ENCODE peak calls at places on chromosomes 3 and 15, in four cellular contexts. Z is uterus, W is endodermal cell, H is body of pancreas. V is an unnamed sample.

GRCh38 chr15:57665187-57665586 is 41.3 kb upstream of the POLR2M start:
- DNase-seq in Z (no peak), W (no peak), H (no peak), V (no peak)

GRCh38 chr15:63065262-63066234 is 23.0 kb downstream of the TPM1 start:
- DNase-seq in Z (no peak), W (peak; percentile 44), H (no peak), V (no peak)

GRCh38 chr3:129315386-129315991 is 36.8 kb downstream of the HMCES start:
- DNase-seq in Z (peak; percentile 53), W (peak; percentile 75), H (peak; percentile 46), V (peak; percentile 60)

GRCh38 chr3:40086890-40087884 is 222.3 kb upstream of the EIF1B start:
- DNase-seq in Z (no peak), W (no peak), H (peak; percentile 26), V (no peak)

GRCh38 chr15:63327648-63328421 is 50.4 kb downstream of the APH1B start:
- DNase-seq in Z (no peak), W (peak; percentile 28), H (no peak), V (peak; percentile 40)

GRCh38 chr3:42159706-42160472 is 68.7 kb downstream of the TRAK1 start:
- DNase-seq in Z (no peak), W (peak; percentile 97), H (peak; percentile 76), V (peak; percentile 69)

GRCh38 chr15:82986442-82986780 is 401 bp downstream of the RAMAC start:
- DNase-seq in Z (no peak), W (no peak), H (no peak), V (no peak)

GRCh38 chr3:133633439-133633838 is 28.3 kb downstream of the TOPBP1 start:
- DNase-seq in Z (no peak), W (no peak), H (no peak), V (no peak)

GRCh38 chr15:74610302-74610951 is 5.2 kb upstream of the CLK3 start:
- DNase-seq in Z (no peak), W (peak; percentile 64), H (peak; percentile 67), V (no peak)

GRCh38 chr3:142863010-142863787 is 25.7 kb downstream of the PCOLCE2 start:
- DNase-seq in Z (no peak), W (peak; percentile 68), H (no peak), V (peak; percentile 47)

GRCh38 chr15:78767331-78767951 is 43.8 kb downstream of the ADAMTS7 start:
- DNase-seq in Z (peak; percentile 7), W (no peak), H (no peak), V (peak; percentile 67)

GRCh38 chr3:48428863-48429415 is 947 bp downstream of the PLXNB1 start:
- DNase-seq in Z (peak; percentile 61), W (peak; percentile 80), H (peak; percentile 57), V (peak; percentile 87)

GRCh38 chr15:100061944-100062343 is 279.8 kb downstream of the ADAMTS17 start:
- DNase-seq in Z (no peak), W (no peak), H (no peak), V (no peak)

GRCh38 chr3:53646723-53647122 is 152.3 kb downstream of the CACNA1D start:
- DNase-seq in Z (no peak), W (no peak), H (no peak), V (no peak)

GRCh38 chr3:64584193-64584592 is 103.6 kb downstream of the ADAMTS9 start:
- DNase-seq in Z (no peak), W (no peak), H (no peak), V (no peak)

GRCh38 chr15:51751687-51752683 is 588 bp downstream of the TMOD2 start:
- DNase-seq in Z (peak; percentile 36), W (peak; percentile 76), H (peak; percentile 47), V (no peak)

GRCh38 chr3:191958980-191959671 is 498.2 kb downstream of the PYDC2 start:
- DNase-seq in Z (no peak), W (no peak), H (no peak), V (no peak)

GRCh38 chr15:84908564-84908963 is 24.1 kb downstream of the SLC28A1 start:
- DNase-seq in Z (no peak), W (peak; percentile 51), H (no peak), V (no peak)

GRCh38 chr3:122890077-122890484 is 95.2 kb downstream of the SLC49A4 start:
- DNase-seq in Z (peak; percentile 28), W (peak; percentile 88), H (peak; percentile 32), V (peak; percentile 76)

GRCh38 chr15:50854594-50855490 is 53.6 kb upstream of the AP4E1 start:
- DNase-seq in Z (no peak), W (no peak), H (no peak), V (no peak)

GRCh38 chr3:32990116-32990515 is 38.7 kb downstream of the CCR4 start:
- DNase-seq in Z (no peak), W (no peak), H (no peak), V (no peak)

GRCh38 chr3:13364602-13365271 is 55.4 kb downstream of the NUP210 start:
- DNase-seq in Z (no peak), W (no peak), H (no peak), V (no peak)

GRCh38 chr3:127524300-127524896 is 66.1 kb downstream of the TPRA1 start:
- DNase-seq in Z (no peak), W (no peak), H (peak; percentile 62), V (no peak)

GRCh38 chr15:33343275-33343674 is 32.5 kb downstream of the RYR3 start:
- DNase-seq in Z (no peak), W (no peak), H (no peak), V (no peak)

GRCh38 chr3:99659965-99660364 is 21.6 kb downstream of the COL8A1 start:
- DNase-seq in Z (no peak), W (no peak), H (no peak), V (peak; percentile 63)

GRCh38 chr3:105798381-105798934 is 70.4 kb downstream of the CBLB start:
- DNase-seq in Z (no peak), W (no peak), H (no peak), V (no peak)

GRCh38 chr15:62346168-62346567 is 181.1 kb upstream of the C2CD4B start:
- DNase-seq in Z (no peak), W (no peak), H (no peak), V (no peak)

GRCh38 chr3:39780352-39780751 is 29.1 kb upstream of the MYRIP start:
- DNase-seq in Z (no peak), W (no peak), H (no peak), V (no peak)

GRCh38 chr15:92510163-92510882 is 116.6 kb downstream of the ST8SIA2 start:
- DNase-seq in Z (no peak), W (peak; percentile 67), H (no peak), V (no peak)

GRCh38 chr3:177525987-177526712 is 328.9 kb upstream of the TBL1XR1 start:
- DNase-seq in Z (no peak), W (no peak), H (no peak), V (no peak)

GRCh38 chr3:121871434-121871833 is 22.8 kb upstream of the SLC15A2 start:
- DNase-seq in Z (no peak), W (no peak), H (no peak), V (no peak)

GRCh38 chr3:53254810-53255359 is 937 bp downstream of the TKT start:
- DNase-seq in Z (peak; percentile 49), W (peak; percentile 88), H (peak; percentile 95), V (peak; percentile 70)

GRCh38 chr15:51076898-51077564 is 17.7 kb downstream of the TNFAIP8L3 start:
- DNase-seq in Z (peak; percentile 51), W (peak; percentile 80), H (peak; percentile 41), V (peak; percentile 74)

GRCh38 chr15:56732881-56733130 is 503 bp downstream of the ZNF280D start:
- DNase-seq in Z (no peak), W (no peak), H (no peak), V (peak; percentile 56)

DNA sequence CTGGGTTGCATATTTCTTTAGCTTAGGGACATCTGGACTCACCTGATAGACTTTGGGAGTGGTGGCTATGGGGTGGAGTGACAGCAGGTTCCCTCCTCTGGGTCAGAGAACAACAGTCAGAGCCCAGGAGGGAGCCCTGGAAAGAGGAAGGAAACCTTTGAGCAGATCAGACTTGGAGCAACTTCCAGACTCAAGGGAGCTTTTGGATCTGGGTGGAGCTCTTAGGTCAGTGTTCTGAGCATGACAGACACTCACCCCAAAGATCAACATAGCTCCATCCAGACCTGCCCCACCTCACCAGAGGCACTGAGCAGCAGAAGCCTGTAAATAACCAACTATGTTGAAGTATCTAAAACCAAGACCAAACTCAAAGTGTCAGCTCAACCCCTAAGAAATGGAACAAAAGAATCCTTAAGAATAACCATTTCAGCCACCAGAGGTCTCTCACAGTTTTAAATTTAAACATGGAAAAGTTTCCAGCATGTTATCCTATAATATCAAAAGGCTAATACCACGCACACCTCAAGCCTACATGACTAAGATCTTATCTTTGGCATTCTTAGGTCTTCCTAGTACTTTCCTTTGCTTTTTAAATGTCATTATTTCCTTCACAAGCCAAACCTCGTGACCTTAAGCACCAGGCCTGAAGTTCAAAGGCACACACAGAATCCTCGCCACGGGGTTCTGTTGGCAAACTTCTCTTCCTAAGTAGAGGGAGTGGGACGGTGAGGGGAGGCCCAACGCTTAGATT is 56.4 kb downstream of the UMPS start:
- DNase-seq in Z (no peak), W (no peak), H (no peak), V (no peak)
- TF ChIP-seq CTCF in Z (peak; percentile 53), W (peak; percentile 58), H (no peak), V (peak; percentile 54)

DNA sequence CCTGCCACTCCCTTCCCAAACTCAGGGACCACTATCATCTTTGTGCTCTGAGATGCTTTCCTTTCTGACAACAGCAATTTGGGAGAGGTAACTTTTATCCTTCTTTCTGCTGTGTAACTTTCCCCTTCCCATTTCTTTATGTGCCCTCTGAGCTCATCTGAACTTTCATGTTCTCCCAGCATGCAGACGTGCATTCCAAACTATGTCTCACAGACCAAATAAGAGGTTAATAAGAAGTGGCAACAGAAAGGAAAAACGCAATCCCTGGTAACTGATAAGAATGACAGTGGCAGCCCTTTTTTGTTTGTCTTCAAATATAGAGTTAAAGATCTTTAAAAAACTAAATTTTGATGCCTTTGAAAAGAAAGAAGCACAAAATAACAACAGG is 533.4 kb downstream of the FOXP1 start:
- DNase-seq in Z (no peak), W (no peak), H (no peak), V (no peak)
- H3K4me1 ChIP-seq in Z (peaks cover 31% of the 10 kb centered on the region), W (peaks cover 18% of the 10 kb centered on the region), H (peaks cover 3% of the 10 kb centered on the region), V (peaks cover 100% of the 10 kb centered on the region)

GRCh38 chr3:190424108-190424477 is 25.6 kb downstream of the TMEM207 start:
- DNase-seq in Z (no peak), W (no peak), H (no peak), V (no peak)
- H3K27ac ChIP-seq in Z (no peak overlapping the region), W (no peak overlapping the region), H (no peak overlapping the region), V (no peak overlapping the region)

GRCh38 chr15:40334941-40335795 is 5.6 kb downstream of the CCDC9B start:
- DNase-seq in Z (no peak), W (no peak), H (no peak), V (no peak)

GRCh38 chr15:40331637-40332036 is 8.1 kb downstream of the INAFM2 start:
- DNase-seq in Z (no peak), W (no peak), H (no peak), V (no peak)

GRCh38 chr15:40334541-40334940 is 6.2 kb downstream of the CCDC9B start:
- DNase-seq in Z (no peak), W (no peak), H (no peak), V (no peak)

GRCh38 chr15:40332138-40332781 is 8.5 kb downstream of the CCDC9B start:
- DNase-seq in Z (no peak), W (no peak), H (no peak), V (no peak)

DNA sequence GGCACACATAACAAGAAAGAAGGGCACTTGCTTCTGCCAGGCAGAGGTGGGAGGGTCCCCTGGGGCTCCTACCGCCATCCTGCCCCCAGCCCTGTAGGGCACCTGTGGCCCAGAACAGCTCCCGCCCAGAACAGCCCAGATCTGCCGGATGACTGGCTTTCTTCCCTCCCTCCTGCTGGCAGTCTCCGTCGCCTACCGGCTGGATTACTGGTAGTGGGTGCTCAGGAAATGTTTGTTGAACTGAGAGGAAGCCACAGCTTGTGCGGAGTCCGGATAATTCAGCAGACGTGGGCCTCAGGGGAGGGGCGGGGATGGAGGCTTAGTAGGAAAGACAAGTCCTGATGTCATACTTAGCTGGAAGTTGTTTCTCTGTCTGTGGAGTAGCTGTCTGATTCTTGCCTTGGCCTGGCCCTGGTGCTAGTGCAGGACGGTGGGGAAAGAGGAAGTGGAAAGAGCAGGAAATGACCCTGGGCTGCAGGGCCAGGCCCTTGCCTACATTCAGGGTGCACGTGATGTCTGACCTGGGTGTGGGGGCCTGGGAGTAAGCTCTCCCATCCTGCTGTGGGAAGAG is 6.7 kb downstream of the CCDC9B start:
- DNase-seq in Z (peak; percentile 51), W (no peak), H (no peak), V (peak; percentile 91)
- TF ChIP-seq CTCF in Z (no peak), W (no peak), H (no peak), V (no peak)